ENCODE peak calls at places on chromosomes 12 and 14, in seven cellular contexts. One of them, this sample, is unnamed. For H3K9me3, the result is how much of the 10 kb centered on the place peaks cover.

GRCh38 chr12:122943196-122943595 is 23.1 kb downstream of the ABCB9 start:
- DNase-seq in tibial artery: no peak
- DNase-seq in HCT116: no peak
- DNase-seq in CD4-positive, alpha-beta T cell: no peak
- DNase-seq in cardiac muscle cell: peak
- DNase-seq in Peyer's patch: no peak
- DNase-seq in IMR-90: peak
- DNase-seq in this sample: no peak

GRCh38 chr12:40212566-40212965 is 12.2 kb upstream of the LRRK2 start:
- DNase-seq in tibial artery: no peak
- DNase-seq in HCT116: no peak
- DNase-seq in CD4-positive, alpha-beta T cell: no peak
- DNase-seq in cardiac muscle cell: no peak
- DNase-seq in Peyer's patch: no peak
- DNase-seq in IMR-90: no peak
- DNase-seq in this sample: no peak

GRCh38 chr14:54278087-54278486 is 118.7 kb upstream of the CDKN3 start:
- DNase-seq in tibial artery: no peak
- DNase-seq in HCT116: no peak
- DNase-seq in CD4-positive, alpha-beta T cell: no peak
- DNase-seq in cardiac muscle cell: peak
- DNase-seq in Peyer's patch: no peak
- DNase-seq in IMR-90: no peak
- DNase-seq in this sample: no peak

GRCh38 chr12:18970603-18971002 is 158.9 kb upstream of the PLEKHA5 start:
- DNase-seq in tibial artery: no peak
- DNase-seq in HCT116: no peak
- DNase-seq in CD4-positive, alpha-beta T cell: no peak
- DNase-seq in cardiac muscle cell: no peak
- DNase-seq in Peyer's patch: no peak
- DNase-seq in IMR-90: peak
- DNase-seq in this sample: no peak

GRCh38 chr14:100883789-100884101 is 19.8 kb downstream of the RTL1 start:
- DNase-seq in tibial artery: no peak
- DNase-seq in HCT116: no peak
- DNase-seq in CD4-positive, alpha-beta T cell: no peak
- DNase-seq in cardiac muscle cell: no peak
- DNase-seq in Peyer's patch: peak
- DNase-seq in IMR-90: no peak
- DNase-seq in this sample: no peak

GRCh38 chr12:96677363-96677762 is 188.0 kb downstream of the CFAP54 start:
- DNase-seq in tibial artery: no peak
- DNase-seq in HCT116: no peak
- DNase-seq in CD4-positive, alpha-beta T cell: no peak
- DNase-seq in cardiac muscle cell: no peak
- DNase-seq in Peyer's patch: no peak
- DNase-seq in IMR-90: no peak
- DNase-seq in this sample: no peak

GRCh38 chr12:58765076-58765475 is 155.2 kb downstream of the LRIG3 start:
- DNase-seq in tibial artery: no peak
- DNase-seq in HCT116: no peak
- DNase-seq in CD4-positive, alpha-beta T cell: no peak
- DNase-seq in cardiac muscle cell: no peak
- DNase-seq in Peyer's patch: no peak
- DNase-seq in IMR-90: no peak
- DNase-seq in this sample: no peak

GRCh38 chr12:111024205-111024794 is 103.9 kb upstream of the MYL2 start:
- DNase-seq in tibial artery: no peak
- DNase-seq in HCT116: peak
- DNase-seq in CD4-positive, alpha-beta T cell: peak
- DNase-seq in cardiac muscle cell: peak
- DNase-seq in Peyer's patch: peak
- DNase-seq in IMR-90: peak
- DNase-seq in this sample: no peak

GRCh38 chr12:716506-716905 is 35.9 kb upstream of the WNK1 start:
- DNase-seq in tibial artery: no peak
- DNase-seq in HCT116: no peak
- DNase-seq in CD4-positive, alpha-beta T cell: no peak
- DNase-seq in cardiac muscle cell: peak
- DNase-seq in Peyer's patch: no peak
- DNase-seq in IMR-90: no peak
- DNase-seq in this sample: no peak

GRCh38 chr12:17829813-17830212 is 260.2 kb downstream of the RERGL start:
- DNase-seq in tibial artery: no peak
- DNase-seq in HCT116: no peak
- DNase-seq in CD4-positive, alpha-beta T cell: no peak
- DNase-seq in cardiac muscle cell: no peak
- DNase-seq in Peyer's patch: no peak
- DNase-seq in IMR-90: no peak
- DNase-seq in this sample: no peak
- TF ChIP-seq CTCF in tibial artery: no peak
- TF ChIP-seq CTCF in HCT116: no peak
- TF ChIP-seq CTCF in CD4-positive, alpha-beta T cell: no peak
- TF ChIP-seq CTCF in cardiac muscle cell: no peak
- TF ChIP-seq CTCF in Peyer's patch: no peak
- TF ChIP-seq CTCF in IMR-90: no peak
- TF ChIP-seq CTCF in this sample: no peak

GRCh38 chr14:94113073-94113472 is 2.5 kb downstream of the IFI27 start:
- DNase-seq in tibial artery: no peak
- DNase-seq in HCT116: no peak
- DNase-seq in CD4-positive, alpha-beta T cell: no peak
- DNase-seq in cardiac muscle cell: no peak
- DNase-seq in Peyer's patch: no peak
- DNase-seq in IMR-90: no peak
- DNase-seq in this sample: no peak

GRCh38 chr14:94111276-94112095 is 950 bp downstream of the IFI27 start:
- DNase-seq in tibial artery: no peak
- DNase-seq in HCT116: no peak
- DNase-seq in CD4-positive, alpha-beta T cell: no peak
- DNase-seq in cardiac muscle cell: no peak
- DNase-seq in Peyer's patch: no peak
- DNase-seq in IMR-90: no peak
- DNase-seq in this sample: no peak

GRCh38 chr14:94112513-94113060 is 2.1 kb downstream of the IFI27 start:
- DNase-seq in tibial artery: no peak
- DNase-seq in HCT116: no peak
- DNase-seq in CD4-positive, alpha-beta T cell: no peak
- DNase-seq in cardiac muscle cell: no peak
- DNase-seq in Peyer's patch: no peak
- DNase-seq in IMR-90: no peak
- DNase-seq in this sample: no peak

GRCh38 chr14:94109915-94110250 is 653 bp upstream of the IFI27 start:
- DNase-seq in tibial artery: no peak
- DNase-seq in HCT116: no peak
- DNase-seq in CD4-positive, alpha-beta T cell: no peak
- DNase-seq in cardiac muscle cell: no peak
- DNase-seq in Peyer's patch: no peak
- DNase-seq in IMR-90: no peak
- DNase-seq in this sample: no peak

DNA sequence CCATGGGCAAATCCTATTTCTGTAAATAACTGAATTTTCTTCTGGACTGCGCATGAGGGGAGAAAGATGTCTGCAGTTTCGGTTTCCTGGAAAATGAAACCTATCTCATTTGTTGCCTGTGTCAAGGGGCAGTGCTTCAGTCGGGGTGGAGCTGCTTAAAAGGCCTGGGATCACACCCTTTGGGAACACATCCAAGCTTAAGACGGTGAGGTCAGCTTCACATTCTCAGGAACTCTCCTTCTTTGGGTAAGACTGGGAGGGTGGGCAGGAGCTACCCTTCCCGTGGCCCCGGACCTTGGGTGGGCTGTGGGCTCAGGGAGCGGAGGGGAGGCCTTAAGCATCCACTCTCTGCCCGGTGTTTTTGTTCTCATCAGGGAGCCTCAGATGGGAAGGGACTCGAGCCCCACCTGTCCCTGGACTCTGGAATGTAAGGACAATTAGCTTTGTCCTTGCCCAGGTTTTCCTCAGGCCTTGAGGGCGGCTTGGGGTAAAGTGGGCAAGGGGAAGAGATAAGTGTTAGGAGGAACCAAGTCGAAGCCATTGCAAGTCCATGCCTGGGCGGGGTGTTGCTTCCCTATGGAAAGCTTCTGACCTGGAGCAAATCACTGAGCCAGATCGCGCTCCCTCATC is at the start of gene IFI27:
- DNase-seq in tibial artery: no peak
- DNase-seq in HCT116: no peak
- DNase-seq in CD4-positive, alpha-beta T cell: no peak
- DNase-seq in cardiac muscle cell: peak
- DNase-seq in Peyer's patch: peak
- DNase-seq in IMR-90: peak
- DNase-seq in this sample: no peak
- H3K27ac ChIP-seq in tibial artery: no peak
- H3K27ac ChIP-seq in HCT116: no peak
- H3K27ac ChIP-seq in CD4-positive, alpha-beta T cell: no peak
- H3K27ac ChIP-seq in cardiac muscle cell: no peak
- H3K27ac ChIP-seq in Peyer's patch: peak
- H3K27ac ChIP-seq in IMR-90: no peak
- H3K27ac ChIP-seq in this sample: no peak

GRCh38 chr14:96915478-96915877 is 118.3 kb downstream of the VRK1 start:
- DNase-seq in tibial artery: no peak
- DNase-seq in HCT116: no peak
- DNase-seq in CD4-positive, alpha-beta T cell: no peak
- DNase-seq in cardiac muscle cell: no peak
- DNase-seq in Peyer's patch: no peak
- DNase-seq in IMR-90: no peak
- DNase-seq in this sample: no peak

GRCh38 chr14:96909841-96910364 is 112.7 kb downstream of the VRK1 start:
- DNase-seq in tibial artery: no peak
- DNase-seq in HCT116: no peak
- DNase-seq in CD4-positive, alpha-beta T cell: no peak
- DNase-seq in cardiac muscle cell: no peak
- DNase-seq in Peyer's patch: no peak
- DNase-seq in IMR-90: no peak
- DNase-seq in this sample: no peak

GRCh38 chr14:96916751-96917150 is 119.6 kb downstream of the VRK1 start:
- DNase-seq in tibial artery: no peak
- DNase-seq in HCT116: no peak
- DNase-seq in CD4-positive, alpha-beta T cell: no peak
- DNase-seq in cardiac muscle cell: no peak
- DNase-seq in Peyer's patch: no peak
- DNase-seq in IMR-90: no peak
- DNase-seq in this sample: no peak

GRCh38 chr14:96914729-96915128 is 117.5 kb downstream of the VRK1 start:
- DNase-seq in tibial artery: no peak
- DNase-seq in HCT116: no peak
- DNase-seq in CD4-positive, alpha-beta T cell: no peak
- DNase-seq in cardiac muscle cell: no peak
- DNase-seq in Peyer's patch: no peak
- DNase-seq in IMR-90: no peak
- DNase-seq in this sample: no peak

DNA sequence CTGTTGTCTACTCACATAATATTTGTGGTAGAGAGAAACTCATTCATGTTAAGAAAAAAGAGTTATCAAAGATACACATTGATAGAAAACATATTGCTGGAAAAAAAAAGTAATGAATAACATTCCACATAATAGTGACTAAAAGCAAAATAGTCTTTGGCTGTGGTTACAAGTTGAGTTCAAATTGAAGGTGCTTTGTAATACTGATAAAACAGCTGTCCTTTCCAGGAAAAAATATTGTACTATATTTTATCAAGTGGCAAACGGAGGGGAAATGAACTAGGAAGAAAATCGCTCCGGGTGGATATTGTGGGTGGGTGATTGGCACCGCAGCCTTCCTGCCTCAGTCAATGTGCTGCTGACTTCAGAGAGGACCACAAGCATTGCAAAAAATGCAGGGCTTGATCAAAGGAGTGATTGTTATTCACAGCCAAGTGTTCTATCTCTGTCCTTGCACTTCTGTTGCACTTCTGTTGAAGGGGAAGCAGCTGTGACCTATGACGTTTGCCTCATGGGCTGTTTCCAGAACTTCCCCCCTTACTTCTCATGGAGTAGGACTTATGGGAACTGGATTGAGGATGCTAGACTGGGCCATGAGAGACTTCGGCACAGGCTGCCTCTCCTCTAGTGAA is 114.4 kb downstream of the VRK1 start:
- DNase-seq in tibial artery: no peak
- DNase-seq in HCT116: no peak
- DNase-seq in CD4-positive, alpha-beta T cell: no peak
- DNase-seq in cardiac muscle cell: no peak
- DNase-seq in Peyer's patch: no peak
- DNase-seq in IMR-90: no peak
- DNase-seq in this sample: no peak
- H3K9me3 ChIP-seq in tibial artery: under half
- H3K9me3 ChIP-seq in HCT116: under half
- H3K9me3 ChIP-seq in CD4-positive, alpha-beta T cell: under half
- H3K9me3 ChIP-seq in cardiac muscle cell: under half
- H3K9me3 ChIP-seq in Peyer's patch: under half
- H3K9me3 ChIP-seq in IMR-90: under half
- H3K9me3 ChIP-seq in this sample: under half

GRCh38 chr12:48119834-48120195 is 651 bp downstream of the PFKM start:
- DNase-seq in tibial artery: no peak
- DNase-seq in HCT116: no peak
- DNase-seq in CD4-positive, alpha-beta T cell: no peak
- DNase-seq in cardiac muscle cell: no peak
- DNase-seq in Peyer's patch: no peak
- DNase-seq in IMR-90: peak
- DNase-seq in this sample: no peak

GRCh38 chr12:48123169-48123568 is 4.0 kb downstream of the PFKM start:
- DNase-seq in tibial artery: no peak
- DNase-seq in HCT116: no peak
- DNase-seq in CD4-positive, alpha-beta T cell: no peak
- DNase-seq in cardiac muscle cell: no peak
- DNase-seq in Peyer's patch: no peak
- DNase-seq in IMR-90: no peak
- DNase-seq in this sample: no peak

GRCh38 chr12:48119078-48119833 is at the start of gene PFKM:
- DNase-seq in tibial artery: peak
- DNase-seq in HCT116: peak
- DNase-seq in CD4-positive, alpha-beta T cell: peak
- DNase-seq in cardiac muscle cell: peak
- DNase-seq in Peyer's patch: peak
- DNase-seq in IMR-90: peak
- DNase-seq in this sample: peak

GRCh38 chr12:48121522-48121921 is 2.4 kb downstream of the PFKM start:
- DNase-seq in tibial artery: no peak
- DNase-seq in HCT116: no peak
- DNase-seq in CD4-positive, alpha-beta T cell: no peak
- DNase-seq in cardiac muscle cell: no peak
- DNase-seq in Peyer's patch: no peak
- DNase-seq in IMR-90: no peak
- DNase-seq in this sample: no peak

GRCh38 chr12:48122065-48122834 is 3.1 kb downstream of the PFKM start:
- DNase-seq in tibial artery: no peak
- DNase-seq in HCT116: no peak
- DNase-seq in CD4-positive, alpha-beta T cell: no peak
- DNase-seq in cardiac muscle cell: no peak
- DNase-seq in Peyer's patch: no peak
- DNase-seq in IMR-90: no peak
- DNase-seq in this sample: no peak
- TF ChIP-seq CTCF in tibial artery: no peak
- TF ChIP-seq CTCF in HCT116: no peak
- TF ChIP-seq CTCF in CD4-positive, alpha-beta T cell: no peak
- TF ChIP-seq CTCF in cardiac muscle cell: no peak
- TF ChIP-seq CTCF in Peyer's patch: no peak
- TF ChIP-seq CTCF in IMR-90: no peak
- TF ChIP-seq CTCF in this sample: no peak

GRCh38 chr12:118055865-118056773 is 4.9 kb downstream of the WSB2 start:
- DNase-seq in tibial artery: no peak
- DNase-seq in HCT116: no peak
- DNase-seq in CD4-positive, alpha-beta T cell: no peak
- DNase-seq in cardiac muscle cell: no peak
- DNase-seq in Peyer's patch: no peak
- DNase-seq in IMR-90: peak
- DNase-seq in this sample: no peak
- H3K27ac ChIP-seq in tibial artery: peak
- H3K27ac ChIP-seq in HCT116: peak
- H3K27ac ChIP-seq in CD4-positive, alpha-beta T cell: no peak
- H3K27ac ChIP-seq in cardiac muscle cell: peak
- H3K27ac ChIP-seq in Peyer's patch: no peak
- H3K27ac ChIP-seq in IMR-90: peak
- H3K27ac ChIP-seq in this sample: peak

This sample was measured in thoracic aorta.